ENCODE peak calls at places on chromosomes 16 and 17, in four cellular contexts. One of them, this sample, is unnamed.

GRCh38 chr16:28977703-28978641 is 3.4 kb downstream of the SPNS1 start:
- DNase-seq in GM19239: no peak
- DNase-seq in T-helper 17 cell: no peak
- DNase-seq in DMS153: no peak
- DNase-seq in this sample: no peak

GRCh38 chr16:88790312-88791150 is 5.5 kb upstream of the PIEZO1 start:
- DNase-seq in GM19239: no peak
- DNase-seq in T-helper 17 cell: peak
- DNase-seq in DMS153: no peak
- DNase-seq in this sample: no peak

GRCh38 chr17:28221751-28222414 is 97.1 kb upstream of the TMEM97 start:
- DNase-seq in T-helper 17 cell: no peak
- DNase-seq in DMS153: no peak
- DNase-seq in GM19239: no peak
- DNase-seq in this sample: no peak

GRCh38 chr17:73420897-73421296 is 109.1 kb upstream of the CDC42EP4 start:
- DNase-seq in GM19239: no peak
- DNase-seq in DMS153: no peak
- DNase-seq in T-helper 17 cell: no peak
- DNase-seq in this sample: peak

GRCh38 chr17:31598388-31598760 is 206.9 kb downstream of the RAB11FIP4 start:
- DNase-seq in DMS153: no peak
- DNase-seq in GM19239: no peak
- DNase-seq in T-helper 17 cell: no peak
- DNase-seq in this sample: no peak

GRCh38 chr16:71360378-71360777 is 1.9 kb downstream of the CALB2 start:
- DNase-seq in GM19239: no peak
- DNase-seq in T-helper 17 cell: no peak
- DNase-seq in DMS153: no peak
- DNase-seq in this sample: no peak

GRCh38 chr17:69363488-69364210 is 36.7 kb upstream of the ABCA5 start:
- DNase-seq in DMS153: no peak
- DNase-seq in GM19239: no peak
- DNase-seq in T-helper 17 cell: no peak
- DNase-seq in this sample: no peak

GRCh38 chr17:48997827-48998556 is 807 bp downstream of the IGF2BP1 start:
- DNase-seq in T-helper 17 cell: no peak
- DNase-seq in GM19239: no peak
- DNase-seq in DMS153: no peak
- DNase-seq in this sample: peak

GRCh38 chr17:77498875-77499698 is 358.3 kb downstream of the SEC14L1 start:
- DNase-seq in DMS153: no peak
- DNase-seq in T-helper 17 cell: no peak
- DNase-seq in GM19239: no peak
- DNase-seq in this sample: no peak

GRCh38 chr16:31897283-31897682 is 23.7 kb downstream of the ZNF267 start:
- DNase-seq in T-helper 17 cell: no peak
- DNase-seq in GM19239: no peak
- DNase-seq in DMS153: no peak
- DNase-seq in this sample: no peak

GRCh38 chr16:11257131-11257938 is 1.3 kb upstream of the SOCS1 start:
- DNase-seq in DMS153: peak
- DNase-seq in GM19239: no peak
- DNase-seq in T-helper 17 cell: peak
- DNase-seq in this sample: peak

GRCh38 chr16:54280751-54281150 is 5.8 kb downstream of the IRX3 start:
- DNase-seq in DMS153: no peak
- DNase-seq in GM19239: no peak
- DNase-seq in T-helper 17 cell: no peak
- DNase-seq in this sample: no peak